ENCODE peak calls at places on chromosomes 6 and 20, in five cellular contexts. Y, Z, O, D and F are unnamed samples.

GRCh38 chr6:118606268-118606667 is 45.1 kb downstream of the CEP85L start:
- DNase-seq in Y (no peak), Z (no peak), O (no peak), D (no peak), F (no peak)

GRCh38 chr20:50744143-50744792 is 12.9 kb downstream of the PARD6B start:
- DNase-seq in Y (no peak), Z (no peak), O (no peak), D (peak), F (no peak)

GRCh38 chr6:159941286-159942113 is 27.4 kb upstream of the IGF2R start:
- DNase-seq in Y (no peak), Z (no peak), O (no peak), D (peak), F (no peak)

GRCh38 chr6:44024597-44025219 is 102.5 kb downstream of the MRPL14 start:
- DNase-seq in Y (no peak), Z (no peak), O (no peak), D (no peak), F (no peak)

GRCh38 chr6:154907293-154907692 is 87.8 kb upstream of the TIAM2 start:
- DNase-seq in Y (no peak), Z (no peak), O (no peak), D (peak), F (no peak)

GRCh38 chr6:18072841-18073240 is 49.6 kb downstream of the NHLRC1 start:
- DNase-seq in Y (no peak), Z (no peak), O (no peak), D (no peak), F (no peak)

GRCh38 chr20:48637461-48637860 is 190.3 kb downstream of the PREX1 start:
- DNase-seq in Y (no peak), Z (no peak), O (no peak), D (no peak), F (no peak)

GRCh38 chr6:135108692-135109091 is 54.1 kb upstream of the HBS1L start:
- DNase-seq in Y (no peak), Z (no peak), O (no peak), D (no peak), F (no peak)

GRCh38 chr6:153167907-153168306 is 36.8 kb upstream of the RGS17 start:
- DNase-seq in Y (no peak), Z (no peak), O (no peak), D (no peak), F (no peak)

GRCh38 chr6:18118330-18118729 is 4.1 kb downstream of the NHLRC1 start:
- DNase-seq in Y (no peak), Z (no peak), O (no peak), D (no peak), F (no peak)

GRCh38 chr6:167351656-167352354 is 26.9 kb downstream of the TTLL2 start:
- DNase-seq in Y (no peak), Z (no peak), O (no peak), D (no peak), F (no peak)

GRCh38 chr20:44010162-44010704 is 95.6 kb downstream of the TOX2 start:
- DNase-seq in Y (no peak), Z (no peak), O (no peak), D (no peak), F (no peak)

GRCh38 chr6:118581489-118581959 is 33.4 kb downstream of the PLN start:
- DNase-seq in Y (no peak), Z (no peak), O (no peak), D (peak), F (no peak)

GRCh38 chr6:155311076-155311475 is 3.2 kb downstream of the TFB1M start:
- DNase-seq in Y (no peak), Z (no peak), O (no peak), D (no peak), F (no peak)

GRCh38 chr20:50919567-50919966 is 11.7 kb downstream of the ADNP start:
- DNase-seq in Y (no peak), Z (no peak), O (no peak), D (peak), F (no peak)

GRCh38 chr6:136517002-136517401 is 33.2 kb downstream of the MAP7 start:
- DNase-seq in Y (no peak), Z (no peak), O (no peak), D (peak), F (no peak)